ENCODE peak calls at places on chromosomes 11 and 22, in seven cellular contexts. M is cardiac muscle cell, V is neural progenitor cell, U is A549, N is adrenal gland, A is trophoblast cell, Z is heart right ventricle. O is an unnamed sample. For H3K4me1, the result is how much of the 10 kb centered on the place peaks cover.

GRCh38 chr11:119782673-119783072 is 53.7 kb upstream of the NECTIN1 start:
- DNase-seq in M (peak), V (peak), U (no peak), N (no peak), A (no peak), Z (peak), O (no peak)

GRCh38 chr11:86671386-86672006 is 920 bp downstream of the ME3 start:
- DNase-seq in M (no peak), V (peak), U (peak), N (peak), A (peak), Z (peak), O (peak)

GRCh38 chr11:35029979-35030378 is 109.0 kb upstream of the CD44 start:
- DNase-seq in M (no peak), V (no peak), U (peak), N (no peak), A (peak), Z (no peak), O (peak)

GRCh38 chr11:14132312-14132711 is 169.8 kb downstream of the SPON1 start:
- DNase-seq in M (no peak), V (no peak), U (no peak), N (no peak), A (no peak), Z (peak), O (no peak)

GRCh38 chr11:15663778-15664218 is 549.1 kb downstream of the INSC start:
- DNase-seq in M (no peak), V (peak), U (peak), N (no peak), A (no peak), Z (no peak), O (no peak)

GRCh38 chr11:45259607-45260006 is 26.5 kb downstream of the SYT13 start:
- DNase-seq in M (no peak), V (no peak), U (peak), N (peak), A (no peak), Z (no peak), O (no peak)

GRCh38 chr11:71146846-71147245 is 105.5 kb downstream of the SHANK2 start:
- DNase-seq in M (no peak), V (no peak), U (no peak), N (no peak), A (no peak), Z (no peak), O (no peak)

GRCh38 chr11:32891657-32892354 is 805 bp upstream of the QSER1 start:
- DNase-seq in M (no peak), V (no peak), U (no peak), N (no peak), A (no peak), Z (peak), O (no peak)

GRCh38 chr11:60991457-60991856 is 20.0 kb downstream of the CD6 start:
- DNase-seq in M (no peak), V (no peak), U (no peak), N (no peak), A (no peak), Z (no peak), O (no peak)

GRCh38 chr11:57386178-57386945 is 4.1 kb downstream of the PRG2 start:
- DNase-seq in M (no peak), V (no peak), U (no peak), N (no peak), A (peak), Z (peak), O (no peak)

GRCh38 chr22:48705917-48706605 is 1121.6 kb downstream of the BRD1 start:
- DNase-seq in M (no peak), V (no peak), U (no peak), N (no peak), A (no peak), Z (no peak), O (no peak)

GRCh38 chr22:11325767-11326166 is 4202.2 kb upstream of the OR11H1 start:
- DNase-seq in M (no peak), V (no peak), U (no peak), N (no peak), A (no peak), Z (no peak), O (no peak)

GRCh38 chr22:22178566-22178965 is 66.0 kb upstream of the VPREB1 start:
- DNase-seq in M (no peak), V (no peak), U (no peak), N (no peak), A (no peak), Z (no peak), O (no peak)

GRCh38 chr11:68969386-68969785 is 11.4 kb downstream of the MRGPRD start:
- DNase-seq in M (no peak), V (no peak), U (no peak), N (no peak), A (no peak), Z (no peak), O (no peak)

GRCh38 chr11:33268945-33269567 is 11.9 kb downstream of the HIPK3 start:
- DNase-seq in M (no peak), V (no peak), U (no peak), N (no peak), A (peak), Z (no peak), O (no peak)

GRCh38 chr11:9601041-9601875 is 27.8 kb downstream of the WEE1 start:
- DNase-seq in M (no peak), V (no peak), U (no peak), N (no peak), A (no peak), Z (peak), O (peak)

GRCh38 chr22:28505416-28506156 is 174.1 kb downstream of the TTC28 start:
- DNase-seq in M (no peak), V (peak), U (no peak), N (no peak), A (peak), Z (no peak), O (no peak)

GRCh38 chr22:25689631-25690030 is 52.4 kb upstream of the MYO18B start:
- DNase-seq in M (no peak), V (no peak), U (no peak), N (no peak), A (peak), Z (no peak), O (no peak)

GRCh38 chr11:120184371-120184945 is 26.4 kb upstream of the OAF start:
- DNase-seq in M (no peak), V (no peak), U (no peak), N (peak), A (no peak), Z (peak), O (no peak)

GRCh38 chr11:82523141-82523540 is 210.5 kb downstream of the FAM181B start:
- DNase-seq in M (no peak), V (peak), U (no peak), N (no peak), A (no peak), Z (no peak), O (no peak)

GRCh38 chr11:12469451-12469850 is 92.1 kb downstream of the PARVA start:
- DNase-seq in M (no peak), V (no peak), U (no peak), N (no peak), A (no peak), Z (no peak), O (no peak)

GRCh38 chr11:128261011-128261421 is 326.3 kb downstream of the ETS1 start:
- DNase-seq in M (no peak), V (no peak), U (no peak), N (no peak), A (no peak), Z (no peak), O (no peak)

DNA sequence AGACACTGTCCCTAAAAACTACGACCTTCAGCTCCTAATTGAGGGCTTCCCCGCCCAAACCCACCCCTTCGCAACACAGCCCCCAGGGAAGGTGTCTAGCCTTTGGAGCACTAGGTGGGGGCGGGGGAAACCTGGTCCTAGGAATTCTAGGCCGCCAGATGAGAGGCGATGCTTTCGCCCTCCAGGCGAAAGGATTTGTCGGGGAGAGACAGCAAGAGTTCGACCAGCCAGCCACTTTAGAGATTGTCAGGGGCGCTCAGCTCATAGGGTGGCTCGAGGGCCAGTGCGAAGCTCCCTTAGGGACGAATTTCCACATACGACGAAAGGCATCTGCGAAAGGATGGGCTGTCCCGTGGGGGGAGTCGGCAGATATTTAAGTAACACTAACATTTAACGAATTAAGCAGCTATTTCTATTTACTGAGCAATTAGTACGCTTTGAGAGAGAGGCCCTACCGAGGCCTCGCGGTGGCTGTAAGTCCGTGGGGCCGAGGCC is 5.3 kb downstream of the CD248 start:
- DNase-seq in M (no peak), V (no peak), U (no peak), N (no peak), A (no peak), Z (no peak), O (no peak)
- H3K4me1 ChIP-seq in M (under half), V (under half), U (under half), N (under half), A (under half), Z (under half), O (under half)

GRCh38 chr11:95087171-95087570 is 2.5 kb upstream of the ENDOD1 start:
- DNase-seq in M (no peak), V (no peak), U (no peak), N (no peak), A (no peak), Z (no peak), O (no peak)
- H3K4me3 ChIP-seq in M (no peak), V (no peak), U (no peak), N (no peak), A (no peak), Z (no peak), O (no peak)

GRCh38 chr11:3139481-3140290 is 25.4 kb downstream of the OSBPL5 start:
- DNase-seq in M (no peak), V (no peak), U (no peak), N (no peak), A (no peak), Z (no peak), O (no peak)

GRCh38 chr11:3139086-3139440 is 26.0 kb downstream of the OSBPL5 start:
- DNase-seq in M (no peak), V (no peak), U (no peak), N (no peak), A (no peak), Z (no peak), O (no peak)

GRCh38 chr11:3137486-3138177 is 27.5 kb downstream of the OSBPL5 start:
- DNase-seq in M (no peak), V (no peak), U (no peak), N (no peak), A (no peak), Z (no peak), O (no peak)

GRCh38 chr11:3136542-3137455 is 28.3 kb downstream of the OSBPL5 start:
- DNase-seq in M (no peak), V (no peak), U (no peak), N (no peak), A (no peak), Z (no peak), O (no peak)

DNA sequence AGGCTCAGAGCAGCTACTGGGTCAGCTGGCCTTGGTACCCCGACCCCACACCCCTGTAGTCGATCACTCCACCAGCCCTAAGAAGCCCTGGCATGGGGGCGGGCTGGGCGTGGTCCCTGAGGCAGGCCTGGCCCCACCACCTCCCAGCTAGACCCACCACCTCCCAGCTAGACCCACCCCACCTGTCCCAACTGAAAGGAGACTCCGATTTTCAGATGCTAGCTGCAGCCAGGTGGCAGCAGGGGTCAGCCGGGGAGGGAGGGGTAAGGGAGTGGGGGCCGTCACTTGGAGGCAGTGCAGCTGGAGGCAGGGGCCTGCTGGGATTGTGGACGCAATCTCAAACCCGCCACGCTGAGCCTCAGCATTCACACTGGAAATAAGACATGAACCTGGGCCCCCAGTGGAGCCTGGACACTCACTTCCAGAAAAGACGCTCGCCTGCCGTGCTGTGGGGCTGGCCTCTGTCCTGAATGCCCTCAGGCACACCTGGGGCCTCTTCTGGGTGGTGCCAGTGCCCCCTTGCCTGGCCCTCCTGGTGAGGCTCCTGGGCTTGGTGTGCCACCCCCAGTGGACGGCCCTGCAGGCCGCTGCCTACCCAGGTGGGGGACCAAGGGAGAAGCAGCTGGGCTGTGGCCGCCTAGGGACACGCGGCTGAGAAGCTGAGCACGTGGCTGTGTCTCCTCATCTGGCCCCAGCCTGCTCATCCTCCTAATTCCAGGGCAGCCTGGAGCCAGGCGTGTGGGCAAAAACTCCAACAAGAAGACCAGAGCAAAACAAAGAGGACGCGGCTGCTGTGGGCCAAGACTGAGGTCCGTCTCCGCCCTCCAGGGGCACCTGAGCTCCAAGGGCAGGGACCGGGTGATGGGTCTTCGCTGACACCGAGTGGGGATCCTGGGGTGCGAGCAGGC is 26.7 kb downstream of the OSBPL5 start:
- DNase-seq in M (no peak), V (peak), U (no peak), N (no peak), A (no peak), Z (no peak), O (no peak)
- H3K4me1 ChIP-seq in M (under half), V (under half), U (under half), N (under half), A (under half), Z (under half), O (under half)

GRCh38 chr11:63489879-63490278 is 1.1 kb downstream of the PLAAT5 start:
- DNase-seq in M (no peak), V (peak), U (no peak), N (no peak), A (no peak), Z (no peak), O (no peak)
- H3K4me3 ChIP-seq in M (no peak), V (peak), U (no peak), N (no peak), A (no peak), Z (no peak), O (no peak)

DNA sequence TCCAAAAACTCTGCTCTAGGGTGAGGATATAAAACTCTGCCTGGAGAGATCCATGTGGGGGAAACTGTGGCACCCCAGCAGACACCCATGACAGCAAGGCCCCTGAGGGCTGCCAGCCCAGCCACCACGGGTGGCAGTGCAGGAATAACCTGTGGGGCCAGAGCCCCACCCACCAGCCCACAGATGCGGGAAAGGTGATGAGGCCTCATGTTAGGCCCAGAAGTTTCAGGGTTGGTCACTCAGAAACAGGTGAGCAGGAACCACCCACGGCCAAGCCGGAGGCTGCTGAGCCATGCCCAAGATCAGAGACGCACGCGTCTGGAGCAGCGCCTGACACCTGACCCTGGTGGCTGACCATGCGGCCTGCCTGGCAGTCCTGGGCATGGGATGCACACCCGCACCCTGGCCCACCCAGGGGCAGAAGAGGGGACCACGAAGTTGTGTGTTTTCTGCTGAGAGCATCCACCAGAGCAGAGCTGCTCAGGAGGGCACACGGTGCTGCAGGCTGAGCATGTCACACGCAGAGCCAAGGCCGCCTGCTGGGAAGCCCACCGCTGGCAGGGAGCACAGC is 41.3 kb downstream of the DUSP8 start:
- DNase-seq in M (no peak), V (no peak), U (no peak), N (no peak), A (no peak), Z (no peak), O (no peak)
- H3K4me1 ChIP-seq in M (under half), V (under half), U (under half), N (under half), A (under half), Z (half or more), O (half or more)

DNA sequence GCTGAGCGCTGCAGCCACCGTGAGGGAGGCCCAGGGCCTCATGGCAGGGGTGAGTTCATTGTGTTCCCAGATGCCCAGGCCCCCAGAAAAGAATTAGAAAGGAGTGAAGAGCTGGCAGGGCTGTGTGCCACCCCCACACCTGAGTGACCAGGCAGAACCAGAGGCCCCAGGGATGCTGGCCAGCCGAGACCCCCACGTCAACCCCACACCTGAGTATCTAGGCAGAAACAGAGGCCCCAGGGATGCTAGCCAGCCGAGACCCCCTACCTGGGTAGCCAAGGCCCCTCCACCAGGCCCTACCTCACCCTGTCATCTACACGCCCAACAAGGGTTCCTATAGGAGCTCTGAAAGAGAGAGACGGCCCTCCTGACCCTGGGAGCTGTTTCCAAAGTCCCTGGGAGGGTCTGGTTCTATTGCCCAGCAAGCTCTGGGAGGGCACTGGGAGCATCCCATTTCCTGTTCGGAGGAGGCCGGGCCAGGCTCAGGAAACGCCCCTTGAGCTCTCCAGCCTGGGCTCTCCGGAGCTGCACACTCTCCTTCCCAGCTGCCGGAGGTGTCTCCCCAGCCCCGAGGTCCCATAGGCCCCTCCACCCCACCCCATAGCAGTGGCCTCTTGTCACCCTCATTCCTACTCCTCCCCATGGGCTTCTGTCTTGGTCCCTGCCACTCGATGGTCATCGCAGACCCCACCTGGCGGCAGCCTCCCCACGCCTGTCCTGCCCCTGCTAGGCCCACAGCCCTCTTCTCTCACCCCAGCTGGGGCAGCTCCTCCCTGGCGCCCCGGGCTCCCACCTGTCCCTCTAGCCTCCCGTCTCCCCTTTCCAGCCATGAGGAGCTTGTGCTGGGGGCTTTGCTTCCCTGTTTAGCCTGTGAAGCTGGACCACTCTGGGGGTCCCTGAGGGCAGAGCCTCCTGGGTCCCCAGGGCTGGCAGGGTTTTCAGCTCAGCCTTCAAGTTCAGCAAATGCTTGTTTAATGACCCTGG is 2.6 kb downstream of the TSPAN32 start:
- DNase-seq in M (no peak), V (no peak), U (no peak), N (peak), A (no peak), Z (no peak), O (peak)
- H3K4me3 ChIP-seq in M (no peak), V (no peak), U (no peak), N (no peak), A (no peak), Z (no peak), O (no peak)

DNA sequence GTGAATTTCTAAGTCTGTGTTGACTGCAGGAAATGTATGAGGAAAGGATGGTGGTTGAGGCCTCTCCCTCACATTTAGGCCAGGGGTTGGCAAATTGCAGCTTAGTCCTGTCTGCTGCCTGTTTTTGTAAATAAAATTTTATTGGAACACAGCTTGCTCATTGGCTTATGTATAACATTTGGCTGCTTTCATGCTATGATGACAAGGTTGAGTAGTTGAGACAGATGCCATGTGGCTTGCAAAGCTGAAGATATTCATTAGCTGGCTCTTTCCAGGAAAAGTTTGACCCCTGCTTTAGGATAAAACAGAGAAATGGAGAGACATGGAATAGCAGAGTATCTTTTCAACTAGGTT is 46.2 kb downstream of the BCR start:
- DNase-seq in M (no peak), V (no peak), U (no peak), N (no peak), A (no peak), Z (no peak), O (no peak)
- H3K4me1 ChIP-seq in M (under half), V (under half), U (under half), N (under half), A (under half), Z (half or more), O (half or more)

DNA sequence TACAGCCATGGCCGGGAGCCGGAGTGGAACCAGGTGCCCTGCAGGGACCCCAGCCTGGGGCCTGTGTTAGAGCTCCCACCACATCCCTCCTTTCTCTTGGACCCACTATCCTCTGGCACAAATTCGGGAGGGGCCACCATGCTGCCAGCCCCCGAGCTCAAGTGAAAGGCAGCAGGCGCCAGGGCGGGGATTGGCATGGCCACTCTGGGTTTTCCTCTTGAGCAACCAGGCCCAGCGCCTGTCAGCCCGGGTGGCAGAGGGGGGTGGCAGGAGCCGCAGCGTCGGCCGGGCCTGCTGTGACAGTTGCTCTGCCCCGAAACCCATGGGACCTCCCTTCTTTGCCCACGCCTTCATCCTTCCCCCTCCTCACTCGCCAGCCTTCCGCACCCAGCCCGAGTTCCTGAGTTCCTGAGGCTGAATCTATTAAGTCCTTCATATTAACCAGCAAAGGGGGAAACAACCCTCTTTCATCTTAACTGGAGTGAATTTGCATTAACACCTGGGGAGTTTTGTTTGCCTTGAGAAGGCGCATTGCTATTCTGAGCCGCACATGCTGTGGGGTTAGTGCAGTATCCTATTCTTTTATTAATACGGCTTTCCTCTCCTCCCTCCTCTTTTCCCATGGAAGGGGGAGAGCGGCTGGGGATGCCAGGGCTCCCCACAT is 16.7 kb upstream of the CABP7 start:
- DNase-seq in M (no peak), V (peak), U (no peak), N (no peak), A (no peak), Z (no peak), O (no peak)
- H3K4me3 ChIP-seq in M (no peak), V (peak), U (no peak), N (no peak), A (no peak), Z (no peak), O (no peak)

O was measured in CD4-positive, alpha-beta memory T cell.